ENCODE peak calls at places on chromosomes 11 and 22, in ten cellular contexts. One of them, this sample, is unnamed.

GRCh38 chr11:75280227-75280671 is 39.7 kb downstream of the TPBGL start:
- DNase-seq in astrocyte of the spinal cord: peak; percentile 58
- DNase-seq in heart right ventricle: peak; percentile 84
- DNase-seq in endothelial cell of umbilical vein: peak; percentile 87
- DNase-seq in fibroblast of pulmonary artery: peak; percentile 82
- DNase-seq in A549: peak; percentile 93
- DNase-seq in fibroblast of lung: peak; percentile 42
- DNase-seq in body of pancreas: peak; percentile 79
- DNase-seq in mucosa of descending colon: peak; percentile 88
- DNase-seq in Peyer's patch: peak; percentile 76
- DNase-seq in this sample: peak; percentile 85

GRCh38 chr11:14414470-14415461 is 55.8 kb upstream of the RRAS2 start:
- DNase-seq in astrocyte of the spinal cord: no peak
- DNase-seq in heart right ventricle: no peak
- DNase-seq in endothelial cell of umbilical vein: no peak
- DNase-seq in fibroblast of pulmonary artery: no peak
- DNase-seq in A549: no peak
- DNase-seq in fibroblast of lung: peak; percentile 65
- DNase-seq in body of pancreas: no peak
- DNase-seq in mucosa of descending colon: peak; percentile 7
- DNase-seq in Peyer's patch: no peak
- DNase-seq in this sample: no peak

GRCh38 chr11:121340010-121340580 is 47.5 kb downstream of the SC5D start:
- DNase-seq in astrocyte of the spinal cord: no peak
- DNase-seq in heart right ventricle: no peak
- DNase-seq in endothelial cell of umbilical vein: no peak
- DNase-seq in fibroblast of pulmonary artery: no peak
- DNase-seq in A549: no peak
- DNase-seq in fibroblast of lung: no peak
- DNase-seq in body of pancreas: no peak
- DNase-seq in mucosa of descending colon: no peak
- DNase-seq in Peyer's patch: no peak
- DNase-seq in this sample: no peak

GRCh38 chr11:85810871-85811611 is at the start of gene SYTL2:
- DNase-seq in astrocyte of the spinal cord: peak; percentile 50
- DNase-seq in heart right ventricle: peak; percentile 58
- DNase-seq in endothelial cell of umbilical vein: peak; percentile 57
- DNase-seq in fibroblast of pulmonary artery: peak; percentile 22
- DNase-seq in A549: peak; percentile 75
- DNase-seq in fibroblast of lung: peak; percentile 61
- DNase-seq in body of pancreas: peak; percentile 74
- DNase-seq in mucosa of descending colon: peak; percentile 86
- DNase-seq in Peyer's patch: peak; percentile 92
- DNase-seq in this sample: peak; percentile 69

GRCh38 chr11:69954756-69955155 is 123.4 kb upstream of the ANO1 start:
- DNase-seq in astrocyte of the spinal cord: no peak
- DNase-seq in heart right ventricle: no peak
- DNase-seq in endothelial cell of umbilical vein: no peak
- DNase-seq in fibroblast of pulmonary artery: no peak
- DNase-seq in A549: no peak
- DNase-seq in fibroblast of lung: no peak
- DNase-seq in body of pancreas: no peak
- DNase-seq in mucosa of descending colon: no peak
- DNase-seq in Peyer's patch: peak; percentile 12
- DNase-seq in this sample: no peak

GRCh38 chr22:20299736-20300136 is 20.1 kb downstream of the DGCR6L start:
- DNase-seq in astrocyte of the spinal cord: peak; percentile 3
- DNase-seq in heart right ventricle: no peak
- DNase-seq in endothelial cell of umbilical vein: peak; percentile 45
- DNase-seq in fibroblast of pulmonary artery: peak; percentile 37
- DNase-seq in A549: no peak
- DNase-seq in fibroblast of lung: no peak
- DNase-seq in body of pancreas: peak; percentile 59
- DNase-seq in mucosa of descending colon: no peak
- DNase-seq in Peyer's patch: no peak
- DNase-seq in this sample: no peak

GRCh38 chr22:50233223-50233622 is 11.6 kb downstream of the TUBGCP6 start:
- DNase-seq in astrocyte of the spinal cord: no peak
- DNase-seq in heart right ventricle: no peak
- DNase-seq in endothelial cell of umbilical vein: no peak
- DNase-seq in fibroblast of pulmonary artery: no peak
- DNase-seq in A549: no peak
- DNase-seq in fibroblast of lung: no peak
- DNase-seq in body of pancreas: no peak
- DNase-seq in mucosa of descending colon: no peak
- DNase-seq in Peyer's patch: no peak
- DNase-seq in this sample: no peak

GRCh38 chr11:107705027-107705426 is 6.8 kb downstream of the SLN start:
- DNase-seq in astrocyte of the spinal cord: peak; percentile 90
- DNase-seq in heart right ventricle: no peak
- DNase-seq in endothelial cell of umbilical vein: peak; percentile 48
- DNase-seq in fibroblast of pulmonary artery: peak; percentile 86
- DNase-seq in A549: peak; percentile 31
- DNase-seq in fibroblast of lung: peak; percentile 97
- DNase-seq in body of pancreas: no peak
- DNase-seq in mucosa of descending colon: no peak
- DNase-seq in Peyer's patch: no peak
- DNase-seq in this sample: no peak

GRCh38 chr11:96620464-96621044 is 230.7 kb downstream of the JRKL start:
- DNase-seq in astrocyte of the spinal cord: no peak
- DNase-seq in heart right ventricle: no peak
- DNase-seq in endothelial cell of umbilical vein: no peak
- DNase-seq in fibroblast of pulmonary artery: peak; percentile 18
- DNase-seq in A549: no peak
- DNase-seq in fibroblast of lung: no peak
- DNase-seq in body of pancreas: no peak
- DNase-seq in mucosa of descending colon: no peak
- DNase-seq in Peyer's patch: no peak
- DNase-seq in this sample: no peak

DNA sequence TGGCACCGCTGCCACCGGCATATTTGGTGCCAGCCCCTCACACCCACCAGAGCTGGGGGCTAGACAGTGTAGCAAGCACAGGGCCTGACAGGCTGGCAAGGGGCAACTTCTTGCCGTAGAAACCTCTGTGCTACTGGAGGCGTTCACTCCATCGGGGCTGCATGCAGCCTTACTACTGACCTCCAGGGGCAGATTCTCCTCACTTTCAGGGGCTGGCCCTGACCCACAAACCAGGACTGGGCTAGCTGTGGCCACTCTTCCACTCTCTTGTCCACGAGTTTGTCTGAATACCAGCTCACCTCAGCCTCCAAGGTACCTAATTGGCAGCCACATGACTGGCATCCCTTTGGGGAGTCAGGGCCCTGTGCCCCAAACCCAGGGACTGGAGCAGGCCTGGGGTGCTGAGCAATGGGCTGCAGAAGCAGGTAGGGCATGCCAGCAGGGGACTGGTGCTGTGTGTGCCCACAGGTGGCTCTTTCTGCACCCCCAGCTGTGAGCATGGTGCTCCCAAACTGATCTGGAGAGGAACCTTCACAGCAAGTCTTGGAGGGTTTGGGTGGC is 2.1 kb upstream of the LMO1 start:
- DNase-seq in astrocyte of the spinal cord: no peak
- DNase-seq in heart right ventricle: no peak
- DNase-seq in endothelial cell of umbilical vein: no peak
- DNase-seq in fibroblast of pulmonary artery: no peak
- DNase-seq in A549: peak; percentile 71
- DNase-seq in fibroblast of lung: no peak
- DNase-seq in body of pancreas: peak; percentile 7
- DNase-seq in mucosa of descending colon: no peak
- DNase-seq in Peyer's patch: peak; percentile 39
- DNase-seq in this sample: no peak
- TF ChIP-seq CTCF in astrocyte of the spinal cord: peak; percentile 25
- TF ChIP-seq CTCF in heart right ventricle: no peak
- TF ChIP-seq CTCF in endothelial cell of umbilical vein: no peak
- TF ChIP-seq CTCF in fibroblast of pulmonary artery: peak; percentile 10
- TF ChIP-seq CTCF in A549: no peak
- TF ChIP-seq CTCF in fibroblast of lung: no peak
- TF ChIP-seq CTCF in body of pancreas: no peak
- TF ChIP-seq CTCF in mucosa of descending colon: no peak
- TF ChIP-seq CTCF in Peyer's patch: no peak
- TF ChIP-seq CTCF in this sample: peak; percentile 59

GRCh38 chr11:6663794-6664478 is 8.3 kb upstream of the DCHS1 start:
- DNase-seq in astrocyte of the spinal cord: no peak
- DNase-seq in heart right ventricle: no peak
- DNase-seq in endothelial cell of umbilical vein: no peak
- DNase-seq in fibroblast of pulmonary artery: no peak
- DNase-seq in A549: no peak
- DNase-seq in fibroblast of lung: no peak
- DNase-seq in body of pancreas: no peak
- DNase-seq in mucosa of descending colon: no peak
- DNase-seq in Peyer's patch: no peak
- DNase-seq in this sample: no peak

GRCh38 chr11:6670202-6670830 is 12.8 kb downstream of the MRPL17 start:
- DNase-seq in astrocyte of the spinal cord: no peak
- DNase-seq in heart right ventricle: no peak
- DNase-seq in endothelial cell of umbilical vein: no peak
- DNase-seq in fibroblast of pulmonary artery: no peak
- DNase-seq in A549: no peak
- DNase-seq in fibroblast of lung: no peak
- DNase-seq in body of pancreas: no peak
- DNase-seq in mucosa of descending colon: no peak
- DNase-seq in Peyer's patch: no peak
- DNase-seq in this sample: no peak

GRCh38 chr11:6667733-6668374 is 12.2 kb upstream of the DCHS1 start:
- DNase-seq in astrocyte of the spinal cord: peak; percentile 43
- DNase-seq in heart right ventricle: peak; percentile 24
- DNase-seq in endothelial cell of umbilical vein: peak; percentile 34
- DNase-seq in fibroblast of pulmonary artery: peak; percentile 58
- DNase-seq in A549: no peak
- DNase-seq in fibroblast of lung: no peak
- DNase-seq in body of pancreas: no peak
- DNase-seq in mucosa of descending colon: peak; percentile 24
- DNase-seq in Peyer's patch: no peak
- DNase-seq in this sample: no peak

GRCh38 chr11:6672006-6672405 is 11.1 kb downstream of the MRPL17 start:
- DNase-seq in astrocyte of the spinal cord: no peak
- DNase-seq in heart right ventricle: no peak
- DNase-seq in endothelial cell of umbilical vein: no peak
- DNase-seq in fibroblast of pulmonary artery: no peak
- DNase-seq in A549: no peak
- DNase-seq in fibroblast of lung: no peak
- DNase-seq in body of pancreas: no peak
- DNase-seq in mucosa of descending colon: no peak
- DNase-seq in Peyer's patch: no peak
- DNase-seq in this sample: no peak

GRCh38 chr11:6666302-6667183 is 10.9 kb upstream of the DCHS1 start:
- DNase-seq in astrocyte of the spinal cord: no peak
- DNase-seq in heart right ventricle: no peak
- DNase-seq in endothelial cell of umbilical vein: no peak
- DNase-seq in fibroblast of pulmonary artery: no peak
- DNase-seq in A549: no peak
- DNase-seq in fibroblast of lung: no peak
- DNase-seq in body of pancreas: no peak
- DNase-seq in mucosa of descending colon: no peak
- DNase-seq in Peyer's patch: no peak
- DNase-seq in this sample: no peak
- TF ChIP-seq CTCF in astrocyte of the spinal cord: no peak
- TF ChIP-seq CTCF in heart right ventricle: no peak
- TF ChIP-seq CTCF in endothelial cell of umbilical vein: no peak
- TF ChIP-seq CTCF in fibroblast of pulmonary artery: no peak
- TF ChIP-seq CTCF in A549: no peak
- TF ChIP-seq CTCF in fibroblast of lung: no peak
- TF ChIP-seq CTCF in body of pancreas: no peak
- TF ChIP-seq CTCF in mucosa of descending colon: no peak
- TF ChIP-seq CTCF in Peyer's patch: no peak
- TF ChIP-seq CTCF in this sample: no peak

DNA sequence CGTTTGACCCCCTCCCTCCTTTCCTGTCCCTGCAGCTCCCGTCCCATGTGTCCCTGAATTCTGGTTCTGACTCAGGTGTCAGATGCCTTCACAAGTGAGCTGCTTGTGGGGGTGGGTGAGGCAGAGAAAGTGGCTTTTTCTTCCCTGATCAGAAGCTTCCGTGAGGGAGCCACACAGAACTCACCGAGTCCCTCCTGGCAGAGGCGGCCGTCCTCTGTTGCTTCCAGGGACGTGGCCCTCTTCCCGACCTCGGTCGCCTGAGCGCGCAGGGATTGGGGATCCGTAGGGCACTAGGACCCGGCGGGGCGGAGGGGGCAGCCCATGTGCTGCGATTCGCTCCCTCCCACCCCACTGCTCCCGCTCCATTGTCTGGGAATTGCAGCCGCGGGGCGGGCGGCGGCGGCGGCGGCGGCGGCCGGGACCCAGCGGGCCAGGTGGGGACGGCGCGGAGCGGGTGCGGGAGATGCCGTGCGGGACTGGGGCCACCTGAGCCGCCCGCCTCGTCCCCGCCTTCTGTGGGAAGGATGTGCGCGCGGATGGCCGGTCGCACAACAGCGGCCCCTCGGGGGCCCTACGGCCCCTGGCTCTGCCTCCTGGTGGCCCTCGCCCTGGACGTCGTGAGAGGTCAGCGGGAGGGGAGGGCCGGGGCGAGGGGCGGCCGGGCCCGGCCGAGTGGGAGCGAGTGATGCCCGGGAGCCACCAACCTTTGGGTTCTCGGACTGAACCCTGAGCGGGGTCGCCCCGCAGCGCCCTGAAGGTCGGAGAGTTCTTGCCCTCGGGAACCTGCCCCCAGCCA is at the start of gene TMEM132A:
- DNase-seq in astrocyte of the spinal cord: peak; percentile 58
- DNase-seq in heart right ventricle: peak; percentile 73
- DNase-seq in endothelial cell of umbilical vein: peak; percentile 61
- DNase-seq in fibroblast of pulmonary artery: peak; percentile 72
- DNase-seq in A549: peak; percentile 93
- DNase-seq in fibroblast of lung: peak; percentile 73
- DNase-seq in body of pancreas: peak; percentile 78
- DNase-seq in mucosa of descending colon: peak; percentile 81
- DNase-seq in Peyer's patch: peak; percentile 77
- DNase-seq in this sample: peak; percentile 90
- TF ChIP-seq CTCF in astrocyte of the spinal cord: no peak
- TF ChIP-seq CTCF in heart right ventricle: no peak
- TF ChIP-seq CTCF in endothelial cell of umbilical vein: no peak
- TF ChIP-seq CTCF in fibroblast of pulmonary artery: no peak
- TF ChIP-seq CTCF in A549: peak; percentile 15
- TF ChIP-seq CTCF in fibroblast of lung: no peak
- TF ChIP-seq CTCF in body of pancreas: no peak
- TF ChIP-seq CTCF in mucosa of descending colon: no peak
- TF ChIP-seq CTCF in Peyer's patch: no peak
- TF ChIP-seq CTCF in this sample: no peak

DNA sequence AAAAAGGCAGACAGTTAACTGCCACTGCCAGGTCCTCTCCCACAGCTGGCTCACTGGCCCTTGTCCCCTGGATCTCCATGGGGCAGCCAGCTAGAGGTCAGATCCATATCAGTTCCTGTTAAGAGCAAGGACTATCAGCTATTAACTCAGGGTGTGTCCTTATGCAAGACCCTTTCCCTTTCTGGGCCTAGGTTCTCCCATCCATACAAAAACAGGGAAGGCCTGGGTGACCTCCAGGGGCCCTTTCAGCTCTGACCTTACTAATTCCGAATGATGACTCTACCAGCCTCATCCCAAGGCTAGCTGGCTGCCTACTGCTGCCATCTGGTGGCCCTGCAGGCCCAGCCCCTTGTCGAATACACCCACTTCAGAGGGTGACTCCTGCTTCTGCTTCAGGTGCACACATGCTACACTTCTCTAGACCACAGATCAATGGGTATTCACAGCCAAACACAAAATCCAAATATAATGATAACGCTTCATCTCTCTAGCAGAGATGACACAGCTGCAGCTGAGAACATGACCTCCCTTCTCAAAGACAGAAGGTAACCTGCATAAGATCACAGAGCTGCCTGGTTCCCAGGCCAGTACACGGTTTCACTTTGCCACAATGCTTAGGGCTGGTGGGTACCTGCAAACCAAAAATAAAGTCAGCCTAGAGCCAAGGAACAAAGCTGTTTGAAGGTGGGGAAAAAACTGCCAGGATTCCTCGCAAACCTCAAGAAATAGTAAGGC is 34.1 kb downstream of the SERGEF start:
- DNase-seq in astrocyte of the spinal cord: peak; percentile 32
- DNase-seq in heart right ventricle: peak; percentile 36
- DNase-seq in endothelial cell of umbilical vein: peak; percentile 41
- DNase-seq in fibroblast of pulmonary artery: peak; percentile 54
- DNase-seq in A549: peak; percentile 72
- DNase-seq in fibroblast of lung: peak; percentile 36
- DNase-seq in body of pancreas: peak; percentile 31
- DNase-seq in mucosa of descending colon: peak; percentile 65
- DNase-seq in Peyer's patch: peak; percentile 67
- DNase-seq in this sample: peak; percentile 83
- TF ChIP-seq CTCF in astrocyte of the spinal cord: peak; percentile 95
- TF ChIP-seq CTCF in heart right ventricle: peak; percentile 45
- TF ChIP-seq CTCF in endothelial cell of umbilical vein: peak; percentile 64
- TF ChIP-seq CTCF in fibroblast of pulmonary artery: peak; percentile 92
- TF ChIP-seq CTCF in A549: peak; percentile 76
- TF ChIP-seq CTCF in fibroblast of lung: peak; percentile 77
- TF ChIP-seq CTCF in body of pancreas: peak; percentile 55
- TF ChIP-seq CTCF in mucosa of descending colon: peak; percentile 44
- TF ChIP-seq CTCF in Peyer's patch: no peak
- TF ChIP-seq CTCF in this sample: peak; percentile 57